ENCODE peak calls at places on chromosome 3, in four cellular contexts. One of them, this sample, is unnamed.

GRCh38 chr3:17412950-17413530 is 329.4 kb downstream of the TBC1D5 start:
- DNase-seq in epithelial cell of esophagus: peak
- DNase-seq in DND-41: peak
- DNase-seq in lower leg skin: no peak
- DNase-seq in this sample: no peak

GRCh38 chr3:131972550-131972949 is 62.3 kb downstream of the CPNE4 start:
- DNase-seq in epithelial cell of esophagus: no peak
- DNase-seq in DND-41: no peak
- DNase-seq in lower leg skin: no peak
- DNase-seq in this sample: no peak

GRCh38 chr3:194306771-194307640 is 44.1 kb downstream of the CPN2 start:
- DNase-seq in epithelial cell of esophagus: no peak
- DNase-seq in DND-41: peak
- DNase-seq in lower leg skin: no peak
- DNase-seq in this sample: no peak

GRCh38 chr3:193335031-193335430 is 43.5 kb downstream of the ATP13A5 start:
- DNase-seq in epithelial cell of esophagus: peak
- DNase-seq in DND-41: no peak
- DNase-seq in lower leg skin: no peak
- DNase-seq in this sample: no peak

GRCh38 chr3:110938629-110939028 is 133.0 kb upstream of the NECTIN3 start:
- DNase-seq in epithelial cell of esophagus: no peak
- DNase-seq in DND-41: no peak
- DNase-seq in lower leg skin: no peak
- DNase-seq in this sample: no peak

GRCh38 chr3:182570934-182571594 is 222.2 kb upstream of the ATP11B start:
- DNase-seq in epithelial cell of esophagus: no peak
- DNase-seq in DND-41: no peak
- DNase-seq in lower leg skin: no peak
- DNase-seq in this sample: no peak

GRCh38 chr3:12454076-12454807 is 30.0 kb upstream of the TSEN2 start:
- DNase-seq in epithelial cell of esophagus: peak
- DNase-seq in DND-41: no peak
- DNase-seq in lower leg skin: no peak
- DNase-seq in this sample: no peak

GRCh38 chr3:184815046-184815930 is 3.3 kb downstream of the VPS8 start:
- DNase-seq in epithelial cell of esophagus: peak
- DNase-seq in DND-41: no peak
- DNase-seq in lower leg skin: no peak
- DNase-seq in this sample: no peak

GRCh38 chr3:196662711-196663571 is 23.4 kb downstream of the NRROS start:
- DNase-seq in epithelial cell of esophagus: no peak
- DNase-seq in DND-41: peak
- DNase-seq in lower leg skin: no peak
- DNase-seq in this sample: no peak

GRCh38 chr3:85939026-85939616 is 980.3 kb downstream of the CADM2 start:
- DNase-seq in epithelial cell of esophagus: no peak
- DNase-seq in DND-41: no peak
- DNase-seq in lower leg skin: no peak
- DNase-seq in this sample: no peak

GRCh38 chr3:152073267-152073666 is 195.5 kb upstream of the MBNL1 start:
- DNase-seq in epithelial cell of esophagus: no peak
- DNase-seq in DND-41: no peak
- DNase-seq in lower leg skin: no peak
- DNase-seq in this sample: no peak

GRCh38 chr3:105996781-105997180 is 128.0 kb upstream of the CBLB start:
- DNase-seq in epithelial cell of esophagus: peak
- DNase-seq in DND-41: no peak
- DNase-seq in lower leg skin: no peak
- DNase-seq in this sample: no peak

GRCh38 chr3:108818404-108818803 is 4.2 kb upstream of the TRAT1 start:
- DNase-seq in epithelial cell of esophagus: peak
- DNase-seq in DND-41: peak
- DNase-seq in lower leg skin: no peak
- DNase-seq in this sample: no peak

GRCh38 chr3:185397676-185398075 is 34.7 kb downstream of the MAP3K13 start:
- DNase-seq in epithelial cell of esophagus: no peak
- DNase-seq in DND-41: no peak
- DNase-seq in lower leg skin: no peak
- DNase-seq in this sample: no peak

GRCh38 chr3:183824761-183825379 is 507 bp downstream of the MAP6D1 start:
- DNase-seq in epithelial cell of esophagus: no peak
- DNase-seq in DND-41: no peak
- DNase-seq in lower leg skin: no peak
- DNase-seq in this sample: no peak

GRCh38 chr3:158093526-158093925 is 12.7 kb downstream of the SHOX2 start:
- DNase-seq in epithelial cell of esophagus: no peak
- DNase-seq in DND-41: no peak
- DNase-seq in lower leg skin: no peak
- DNase-seq in this sample: no peak

GRCh38 chr3:150408232-150409124 is at the start of gene TSC22D2:
- DNase-seq in epithelial cell of esophagus: peak
- DNase-seq in DND-41: peak
- DNase-seq in lower leg skin: peak
- DNase-seq in this sample: peak

GRCh38 chr3:141045849-141046248 is 5.3 kb upstream of the SPSB4 start:
- DNase-seq in epithelial cell of esophagus: no peak
- DNase-seq in DND-41: no peak
- DNase-seq in lower leg skin: no peak
- DNase-seq in this sample: no peak

GRCh38 chr3:131036986-131037385 is 10.3 kb downstream of the NEK11 start:
- DNase-seq in epithelial cell of esophagus: no peak
- DNase-seq in DND-41: no peak
- DNase-seq in lower leg skin: no peak
- DNase-seq in this sample: no peak

GRCh38 chr3:149472393-149472792 is 2.1 kb upstream of the TM4SF4 start:
- DNase-seq in epithelial cell of esophagus: no peak
- DNase-seq in DND-41: no peak
- DNase-seq in lower leg skin: no peak
- DNase-seq in this sample: no peak

GRCh38 chr3:114645392-114645791 is 351.6 kb downstream of the TIGIT start:
- DNase-seq in epithelial cell of esophagus: no peak
- DNase-seq in DND-41: no peak
- DNase-seq in lower leg skin: no peak
- DNase-seq in this sample: no peak

GRCh38 chr3:97825101-97825500 is 3.3 kb downstream of the CRYBG3 start:
- DNase-seq in epithelial cell of esophagus: no peak
- DNase-seq in DND-41: no peak
- DNase-seq in lower leg skin: no peak
- DNase-seq in this sample: no peak

GRCh38 chr3:134249935-134250716 is 533 bp downstream of the RYK start:
- DNase-seq in epithelial cell of esophagus: peak
- DNase-seq in DND-41: peak
- DNase-seq in lower leg skin: peak
- DNase-seq in this sample: no peak

GRCh38 chr3:148599478-148599877 is 98.2 kb upstream of the AGTR1 start:
- DNase-seq in epithelial cell of esophagus: no peak
- DNase-seq in DND-41: no peak
- DNase-seq in lower leg skin: no peak
- DNase-seq in this sample: no peak

GRCh38 chr3:135736740-135737139 is 228.8 kb upstream of the PPP2R3A start:
- DNase-seq in epithelial cell of esophagus: peak
- DNase-seq in DND-41: no peak
- DNase-seq in lower leg skin: no peak
- DNase-seq in this sample: no peak

GRCh38 chr3:72270072-72270611 is 485.2 kb upstream of the PROK2 start:
- DNase-seq in epithelial cell of esophagus: peak
- DNase-seq in DND-41: no peak
- DNase-seq in lower leg skin: peak
- DNase-seq in this sample: no peak

GRCh38 chr3:11220230-11220629 is 52.0 kb upstream of the ATG7 start:
- DNase-seq in epithelial cell of esophagus: no peak
- DNase-seq in DND-41: no peak
- DNase-seq in lower leg skin: no peak
- DNase-seq in this sample: no peak

GRCh38 chr3:16183601-16184270 is 9.3 kb downstream of the GALNT15 start:
- DNase-seq in epithelial cell of esophagus: peak
- DNase-seq in DND-41: no peak
- DNase-seq in lower leg skin: no peak
- DNase-seq in this sample: peak

GRCh38 chr3:175956964-175957363 is 1097.8 kb downstream of the NAALADL2 start:
- DNase-seq in epithelial cell of esophagus: peak
- DNase-seq in DND-41: no peak
- DNase-seq in lower leg skin: no peak
- DNase-seq in this sample: no peak

GRCh38 chr3:18134386-18135082 is 290.6 kb downstream of the SATB1 start:
- DNase-seq in epithelial cell of esophagus: peak
- DNase-seq in DND-41: no peak
- DNase-seq in lower leg skin: no peak
- DNase-seq in this sample: no peak

GRCh38 chr3:156483426-156483825 is 71.5 kb downstream of the SSR3 start:
- DNase-seq in epithelial cell of esophagus: peak
- DNase-seq in DND-41: no peak
- DNase-seq in lower leg skin: no peak
- DNase-seq in this sample: no peak

GRCh38 chr3:129526121-129526900 is 2.1 kb upstream of the RHO start:
- DNase-seq in epithelial cell of esophagus: no peak
- DNase-seq in DND-41: no peak
- DNase-seq in lower leg skin: no peak
- DNase-seq in this sample: no peak

GRCh38 chr3:69890094-69890493 is 109.4 kb upstream of the SAMMSON start:
- DNase-seq in epithelial cell of esophagus: peak
- DNase-seq in DND-41: no peak
- DNase-seq in lower leg skin: no peak
- DNase-seq in this sample: no peak

GRCh38 chr3:50478671-50479070 is 24.8 kb downstream of the CACNA2D2 start:
- DNase-seq in epithelial cell of esophagus: no peak
- DNase-seq in DND-41: no peak
- DNase-seq in lower leg skin: no peak
- DNase-seq in this sample: no peak

GRCh38 chr3:122982202-122983185 is 45.1 kb downstream of the SEMA5B start:
- DNase-seq in epithelial cell of esophagus: no peak
- DNase-seq in DND-41: no peak
- DNase-seq in lower leg skin: no peak
- DNase-seq in this sample: no peak

GRCh38 chr3:132784502-132785025 is 62.4 kb upstream of the NPHP3 start:
- DNase-seq in epithelial cell of esophagus: no peak
- DNase-seq in DND-41: no peak
- DNase-seq in lower leg skin: no peak
- DNase-seq in this sample: no peak

GRCh38 chr3:154247806-154248480 is 76.3 kb downstream of the DHX36 start:
- DNase-seq in epithelial cell of esophagus: no peak
- DNase-seq in DND-41: no peak
- DNase-seq in lower leg skin: no peak
- DNase-seq in this sample: no peak

DNA sequence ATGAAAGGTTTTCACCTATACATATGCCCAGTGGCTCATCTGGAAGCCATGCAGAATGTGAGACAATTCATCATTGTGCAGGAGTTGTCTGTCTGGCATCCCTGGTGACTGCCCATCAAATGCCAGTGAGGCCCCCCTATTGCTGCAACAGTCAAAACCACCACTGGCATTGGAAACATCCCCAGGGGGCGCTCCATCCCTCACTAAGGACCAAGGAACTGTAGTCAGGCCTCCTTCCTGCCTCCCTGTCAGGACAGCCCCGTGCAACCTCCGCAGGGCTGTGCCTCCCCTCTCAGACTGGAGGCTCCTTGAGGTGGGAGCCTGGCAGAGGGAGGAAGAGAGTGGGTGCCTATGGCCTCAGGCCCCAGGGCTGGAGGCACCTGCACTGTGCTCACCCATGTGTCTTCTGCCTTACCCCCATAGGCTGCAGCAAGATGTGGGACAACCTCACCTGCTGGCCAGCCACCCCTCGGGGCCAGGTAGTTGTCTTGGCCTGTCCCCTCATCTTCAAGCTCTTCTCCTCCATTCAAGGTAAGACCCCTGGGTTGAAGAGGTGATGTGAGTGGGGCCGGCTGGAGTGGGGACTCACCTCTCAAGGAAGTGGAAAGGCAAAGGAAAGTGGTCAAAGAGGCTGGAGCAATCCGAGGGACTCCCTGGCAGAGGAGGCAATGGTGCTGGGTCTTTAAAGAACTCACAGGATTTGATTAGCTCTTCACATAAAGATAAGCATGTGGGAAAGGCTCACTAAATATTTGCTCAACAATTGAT is 16.5 kb downstream of the VIPR1 start:
- DNase-seq in epithelial cell of esophagus: no peak
- DNase-seq in DND-41: peak
- DNase-seq in lower leg skin: no peak
- DNase-seq in this sample: no peak
- TF ChIP-seq CTCF in epithelial cell of esophagus: no peak
- TF ChIP-seq CTCF in DND-41: peak
- TF ChIP-seq CTCF in lower leg skin: no peak
- TF ChIP-seq CTCF in this sample: peak

DNA sequence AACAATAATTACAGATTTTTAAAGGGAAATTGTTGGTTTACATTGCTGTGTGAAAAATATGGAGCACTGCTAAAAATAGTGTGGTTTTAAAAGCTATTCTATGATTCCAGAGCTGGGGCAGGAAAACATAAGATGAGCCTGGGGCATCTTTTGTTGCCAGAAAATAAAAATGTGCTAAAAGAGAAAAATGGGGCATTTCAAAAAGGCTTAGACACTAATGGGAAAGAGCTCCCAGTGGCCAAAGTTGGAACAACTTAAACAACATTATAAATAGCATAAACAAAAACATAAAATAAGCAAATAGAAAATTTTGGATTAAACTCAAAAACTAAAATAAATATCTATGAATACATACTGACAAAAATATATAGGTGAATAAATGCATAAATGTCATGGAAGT is 478.9 kb downstream of the NLGN1 start:
- DNase-seq in epithelial cell of esophagus: no peak
- DNase-seq in DND-41: no peak
- DNase-seq in lower leg skin: no peak
- DNase-seq in this sample: no peak
- TF ChIP-seq CTCF in epithelial cell of esophagus: peak
- TF ChIP-seq CTCF in DND-41: peak
- TF ChIP-seq CTCF in lower leg skin: no peak
- TF ChIP-seq CTCF in this sample: no peak

GRCh38 chr3:47799733-47800132 is 3.2 kb upstream of the DHX30 start:
- DNase-seq in epithelial cell of esophagus: no peak
- DNase-seq in DND-41: no peak
- DNase-seq in lower leg skin: no peak
- DNase-seq in this sample: no peak
- TF ChIP-seq CTCF in epithelial cell of esophagus: peak
- TF ChIP-seq CTCF in DND-41: peak
- TF ChIP-seq CTCF in lower leg skin: no peak
- TF ChIP-seq CTCF in this sample: peak

GRCh38 chr3:14913071-14913925 is 34.1 kb upstream of the NR2C2 start:
- DNase-seq in epithelial cell of esophagus: no peak
- DNase-seq in DND-41: no peak
- DNase-seq in lower leg skin: no peak
- DNase-seq in this sample: no peak

GRCh38 chr3:14914777-14915113 is 32.6 kb upstream of the NR2C2 start:
- DNase-seq in epithelial cell of esophagus: no peak
- DNase-seq in DND-41: no peak
- DNase-seq in lower leg skin: no peak
- DNase-seq in this sample: no peak

GRCh38 chr3:14913926-14914776 is 33.2 kb upstream of the NR2C2 start:
- DNase-seq in epithelial cell of esophagus: no peak
- DNase-seq in DND-41: peak
- DNase-seq in lower leg skin: no peak
- DNase-seq in this sample: no peak

GRCh38 chr3:14918356-14918860 is 29.0 kb upstream of the NR2C2 start:
- DNase-seq in epithelial cell of esophagus: no peak
- DNase-seq in DND-41: no peak
- DNase-seq in lower leg skin: no peak
- DNase-seq in this sample: no peak

GRCh38 chr3:14915636-14916222 is 31.7 kb upstream of the NR2C2 start:
- DNase-seq in epithelial cell of esophagus: peak
- DNase-seq in DND-41: peak
- DNase-seq in lower leg skin: no peak
- DNase-seq in this sample: no peak
- TF ChIP-seq CTCF in epithelial cell of esophagus: peak
- TF ChIP-seq CTCF in DND-41: peak
- TF ChIP-seq CTCF in lower leg skin: no peak
- TF ChIP-seq CTCF in this sample: peak